ENCODE peak calls at places on chromosomes 3 and 15, in seven cellular contexts. W is AG10803, O is OCI-LY7, I is foreskin fibroblast, M is HL-60, C is lower lobe of right lung, S is choroid plexus epithelial cell. V is an unnamed sample.
A peak's percentile ranks its signal among the peaks of the same experiment; 100 is the strongest.

GRCh38 chr15:30865257-30865656 is 38.5 kb upstream of the FAN1 start:
- DNase-seq in W (no peak), O (no peak), I (no peak), M (no peak), C (no peak), S (no peak), V (no peak)

GRCh38 chr15:89749951-89750559 is 994 bp downstream of the MESP1 start:
- DNase-seq in W (no peak), O (no peak), I (no peak), M (no peak), C (no peak), S (no peak), V (no peak)

GRCh38 chr15:50911641-50912040 is 3.2 kb downstream of the AP4E1 start:
- DNase-seq in W (no peak), O (no peak), I (no peak), M (peak; percentile 35), C (no peak), S (peak; percentile 26), V (no peak)

GRCh38 chr3:88433572-88433971 is 283.8 kb downstream of the C3orf38 start:
- DNase-seq in W (no peak), O (peak; percentile 96), I (no peak), M (no peak), C (no peak), S (peak; percentile 12), V (no peak)

GRCh38 chr3:21017115-21017852 is 733.7 kb downstream of the ZNF385D start:
- DNase-seq in W (no peak), O (no peak), I (no peak), M (no peak), C (no peak), S (no peak), V (no peak)

GRCh38 chr3:45528429-45528828 is 66.1 kb upstream of the LIMD1 start:
- DNase-seq in W (peak; percentile 39), O (no peak), I (no peak), M (no peak), C (no peak), S (peak; percentile 35), V (no peak)

GRCh38 chr3:104908761-104909160 is 457.9 kb upstream of the ALCAM start:
- DNase-seq in W (peak; percentile 3), O (no peak), I (no peak), M (no peak), C (no peak), S (peak; percentile 32), V (no peak)

GRCh38 chr3:30408105-30408557 is 198.3 kb upstream of the TGFBR2 start:
- DNase-seq in W (no peak), O (no peak), I (peak; percentile 36), M (no peak), C (no peak), S (peak; percentile 69), V (no peak)

GRCh38 chr3:146517684-146518435 is 26.5 kb downstream of the PLSCR1 start:
- DNase-seq in W (no peak), O (no peak), I (no peak), M (no peak), C (no peak), S (no peak), V (no peak)

GRCh38 chr3:155386817-155387403 is 93.4 kb upstream of the STRIT1 start:
- DNase-seq in W (no peak), O (no peak), I (no peak), M (peak; percentile 26), C (no peak), S (no peak), V (no peak)

GRCh38 chr3:89107461-89108035 is at the start of gene EPHA3:
- DNase-seq in W (peak; percentile 54), O (no peak), I (peak; percentile 70), M (peak; percentile 18), C (peak; percentile 61), S (peak; percentile 88), V (no peak)

GRCh38 chr3:151315136-151315535 is 1.5 kb downstream of the GPR87 start:
- DNase-seq in W (peak; percentile 35), O (no peak), I (no peak), M (no peak), C (no peak), S (peak; percentile 82), V (no peak)

GRCh38 chr3:148958681-148959080 is 32.7 kb upstream of the GYG1 start:
- DNase-seq in W (no peak), O (no peak), I (no peak), M (no peak), C (no peak), S (no peak), V (no peak)

GRCh38 chr3:50272911-50273688 is 4.2 kb downstream of the SEMA3B start:
- DNase-seq in W (peak; percentile 48), O (peak; percentile 83), I (peak; percentile 43), M (peak; percentile 82), C (peak; percentile 92), S (peak; percentile 72), V (no peak)

GRCh38 chr3:38564631-38565338 is 68.6 kb downstream of the EXOG start:
- DNase-seq in W (no peak), O (no peak), I (no peak), M (no peak), C (peak; percentile 32), S (no peak), V (no peak)

GRCh38 chr3:57434041-57434440 is 110.1 kb downstream of the DNAH12 start:
- DNase-seq in W (peak; percentile 21), O (peak; percentile 13), I (peak; percentile 9), M (no peak), C (no peak), S (peak; percentile 63), V (peak; percentile 2)

GRCh38 chr15:98547741-98548166 is 100.6 kb upstream of the IGF1R start:
- DNase-seq in W (no peak), O (no peak), I (no peak), M (peak; percentile 2), C (peak; percentile 52), S (peak; percentile 28), V (no peak)

GRCh38 chr15:33293619-33294309 is 17.0 kb upstream of the RYR3 start:
- DNase-seq in W (peak; percentile 18), O (no peak), I (no peak), M (no peak), C (no peak), S (peak; percentile 43), V (no peak)

GRCh38 chr15:39704684-39705083 is 78.0 kb downstream of the FSIP1 start:
- DNase-seq in W (peak; percentile 81), O (no peak), I (peak; percentile 23), M (no peak), C (no peak), S (peak; percentile 82), V (peak; percentile 45)

GRCh38 chr3:65974505-65974904 is 64.2 kb downstream of the MAGI1 start:
- DNase-seq in W (no peak), O (no peak), I (no peak), M (no peak), C (no peak), S (no peak), V (no peak)

GRCh38 chr3:131349946-131350347 is 31.6 kb upstream of the NUDT16 start:
- DNase-seq in W (peak; percentile 70), O (no peak), I (peak; percentile 89), M (no peak), C (no peak), S (peak; percentile 83), V (peak; percentile 62)

DNA sequence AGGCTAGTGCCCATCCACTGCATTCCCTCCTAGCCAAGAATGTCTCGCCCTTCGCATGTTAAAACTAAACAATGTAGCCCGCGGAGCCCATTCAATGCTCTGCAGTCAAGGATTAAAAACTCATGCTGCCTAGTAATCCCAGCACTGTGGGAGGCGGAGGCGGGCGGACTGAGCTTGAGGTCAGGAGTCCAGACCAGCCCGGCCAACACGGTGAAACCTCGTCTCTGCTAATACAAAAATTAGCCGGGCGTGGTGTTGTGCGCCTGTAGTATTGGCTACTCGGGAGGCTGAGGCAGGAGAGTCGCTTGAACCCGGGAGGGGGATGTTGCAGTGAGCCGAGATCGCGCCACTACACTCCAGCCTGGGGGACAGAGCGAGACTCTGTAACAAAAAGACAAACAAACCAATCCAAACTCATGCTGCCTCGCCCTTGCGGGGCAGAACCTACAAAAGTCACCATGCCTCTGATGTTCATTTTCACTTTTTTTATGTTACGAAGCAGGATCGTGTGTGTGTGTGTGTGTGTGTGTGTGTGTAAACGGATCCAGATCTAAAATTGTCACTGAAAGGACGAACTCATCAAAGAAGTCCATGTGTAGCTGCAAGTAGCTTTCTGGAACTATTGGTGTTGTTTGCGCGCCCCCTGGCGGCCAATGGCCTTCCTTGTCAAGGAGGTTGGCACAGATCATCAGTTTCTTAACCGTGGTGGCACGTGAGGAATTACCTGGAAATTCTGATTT is 54.8 kb upstream of the SPESP1 start:
- DNase-seq in W (peak; percentile 88), O (peak; percentile 94), I (peak; percentile 84), M (peak; percentile 90), C (peak; percentile 94), S (peak; percentile 94), V (peak; percentile 22)
- H3K4me3 ChIP-seq in W (peak overlapping the region; percentile 58), O (peak overlapping the region; percentile 22), I (peak overlapping the region; percentile 43), M (no peak overlapping the region), C (peak overlapping the region; percentile 37), S (peak overlapping the region; percentile 50), V (peak overlapping the region; percentile 55)

DNA sequence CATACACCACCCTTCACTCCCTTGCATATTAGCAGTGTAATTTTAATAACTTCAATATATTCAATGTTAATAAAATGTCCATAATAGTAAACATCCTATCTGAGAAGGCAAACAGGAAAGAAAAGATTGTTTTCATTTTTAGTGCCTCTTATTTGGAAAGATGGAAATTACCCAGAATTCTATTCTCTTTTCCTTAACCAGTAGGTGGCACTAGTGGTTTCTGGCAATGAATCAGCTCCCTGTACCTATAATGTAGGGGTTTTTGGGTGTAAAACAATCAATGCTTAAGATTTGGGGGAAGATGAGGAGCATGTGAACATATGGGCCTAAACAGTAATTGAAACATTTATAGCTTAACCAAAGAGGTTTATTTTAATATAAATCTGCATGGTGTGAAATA is 5.7 kb upstream of the SEMA6D start:
- DNase-seq in W (peak; percentile 6), O (peak; percentile 23), I (no peak), M (no peak), C (no peak), S (peak; percentile 56), V (no peak)
- TF ChIP-seq CTCF in W (peak; percentile 75), O (peak; percentile 81), I (peak; percentile 51), M (no peak), C (peak; percentile 52), S (peak; percentile 69), V (peak; percentile 91)

DNA sequence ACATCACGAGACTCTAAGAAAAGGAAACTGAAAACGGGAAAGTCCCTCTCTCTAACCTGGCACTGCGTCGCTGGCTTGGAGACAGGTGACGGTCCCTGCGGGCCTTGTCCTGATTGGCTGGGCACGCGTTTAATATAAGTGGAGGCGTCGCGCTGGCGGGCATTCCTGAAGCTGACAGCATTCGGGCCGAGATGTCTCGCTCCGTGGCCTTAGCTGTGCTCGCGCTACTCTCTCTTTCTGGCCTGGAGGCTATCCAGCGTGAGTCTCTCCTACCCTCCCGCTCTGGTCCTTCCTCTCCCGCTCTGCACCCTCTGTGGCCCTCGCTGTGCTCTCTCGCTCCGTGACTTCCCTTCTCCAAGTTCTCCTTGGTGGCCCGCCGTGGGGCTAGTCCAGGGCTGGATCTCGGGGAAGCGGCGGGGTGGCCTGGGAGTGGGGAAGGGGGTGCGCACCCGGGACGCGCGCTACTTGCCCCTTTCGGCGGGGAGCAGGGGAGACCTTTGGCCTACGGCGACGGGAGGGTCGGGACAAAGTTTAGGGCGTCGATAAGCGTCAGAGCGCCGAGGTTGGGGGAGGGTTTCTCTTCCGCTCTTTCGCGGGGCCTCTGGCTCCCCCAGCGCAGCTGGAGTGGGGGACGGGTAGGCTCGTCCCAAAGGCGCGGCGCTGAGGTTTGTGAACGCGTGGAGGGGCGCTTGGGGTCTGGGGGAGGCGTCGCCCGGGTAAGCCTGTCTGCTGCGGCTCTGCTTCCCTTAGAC is at the start of gene B2M:
- DNase-seq in W (peak; percentile 94), O (peak; percentile 96), I (peak; percentile 92), M (peak; percentile 95), C (peak; percentile 95), S (peak; percentile 98), V (peak; percentile 82)
- H3K4me3 ChIP-seq in W (peak within 1 kb of the TSS; percentile 83), O (peak within 1 kb of the TSS; percentile 89), I (peak within 1 kb of the TSS; percentile 67), M (peak within 1 kb of the TSS; percentile 88), C (peak within 1 kb of the TSS; percentile 80), S (peak within 1 kb of the TSS; percentile 100), V (peak within 1 kb of the TSS; percentile 99)

GRCh38 chr3:31462050-31462569 is 70.6 kb upstream of the STT3B start:
- DNase-seq in W (no peak), O (peak; percentile 78), I (no peak), M (peak; percentile 76), C (no peak), S (peak; percentile 23), V (no peak)
- TF ChIP-seq CTCF in W (peak; percentile 14), O (peak; percentile 63), I (no peak), M (peak; percentile 12), C (no peak), S (no peak), V (no peak)